ENCODE peak calls at places on chromosomes 3 and 15, in ten cellular contexts. B is CD4-positive, alpha-beta T cell; J is BE2C; X is endothelial cell; V is HFFc6; I is tibial nerve; M is glutamatergic neuron; U is dorsolateral prefrontal cortex; Q is mammary epithelial cell; N is natural killer cell. K is an unnamed sample.

GRCh38 chr15:38440353-38441129 is 13.4 kb upstream of the FAM98B start:
- DNase-seq in B (peak; percentile 20), J (peak; percentile 77), X (peak; percentile 59), V (peak; percentile 32), I (peak; percentile 26), M (peak; percentile 29), U (no peak), Q (peak; percentile 46), N (peak; percentile 29), K (peak; percentile 57)

GRCh38 chr3:187807086-187807862 is 62.0 kb upstream of the BCL6 start:
- DNase-seq in B (no peak), J (no peak), X (no peak), V (peak; percentile 74), I (no peak), M (no peak), U (no peak), Q (peak; percentile 85), N (no peak), K (peak; percentile 26)

GRCh38 chr15:79009388-79009787 is 64.5 kb upstream of the CTSH start:
- DNase-seq in B (no peak), J (no peak), X (no peak), V (no peak), I (no peak), M (no peak), U (no peak), Q (no peak), N (no peak), K (no peak)

GRCh38 chr15:66288796-66289195 is 4.6 kb upstream of the DIS3L start:
- DNase-seq in B (no peak), J (no peak), X (no peak), V (no peak), I (no peak), M (no peak), U (no peak), Q (no peak), N (no peak), K (no peak)

GRCh38 chr3:70933105-70933810 is 620.8 kb upstream of the MDFIC2 start:
- DNase-seq in B (no peak), J (no peak), X (no peak), V (no peak), I (no peak), M (no peak), U (no peak), Q (peak; percentile 4), N (no peak), K (no peak)

GRCh38 chr15:76994496-76994895 is 430 bp upstream of the PSTPIP1 start:
- DNase-seq in B (no peak), J (no peak), X (no peak), V (no peak), I (no peak), M (no peak), U (no peak), Q (no peak), N (no peak), K (no peak)

GRCh38 chr3:86175051-86175536 is 815.9 kb downstream of the VGLL3 start:
- DNase-seq in B (no peak), J (no peak), X (no peak), V (no peak), I (no peak), M (no peak), U (no peak), Q (no peak), N (no peak), K (no peak)

GRCh38 chr3:131543714-131544113 is 40.9 kb upstream of the MRPL3 start:
- DNase-seq in B (no peak), J (peak; percentile 76), X (no peak), V (peak; percentile 85), I (peak; percentile 27), M (no peak), U (no peak), Q (peak; percentile 49), N (no peak), K (peak; percentile 38)

GRCh38 chr3:182738583-182739514 is 54.5 kb upstream of the ATP11B start:
- DNase-seq in B (no peak), J (no peak), X (no peak), V (no peak), I (no peak), M (no peak), U (no peak), Q (peak; percentile 95), N (no peak), K (peak; percentile 71)

GRCh38 chr3:133506215-133506901 is 67.1 kb upstream of the CDV3 start:
- DNase-seq in B (no peak), J (no peak), X (no peak), V (no peak), I (peak; percentile 8), M (no peak), U (no peak), Q (no peak), N (no peak), K (no peak)

GRCh38 chr15:99613887-99614642 is 48.3 kb downstream of the MEF2A start:
- DNase-seq in B (no peak), J (no peak), X (no peak), V (peak; percentile 19), I (no peak), M (no peak), U (no peak), Q (peak; percentile 20), N (no peak), K (peak; percentile 14)
- TF ChIP-seq CTCF in B (no peak), J (no peak), X (no peak), V (no peak), I (no peak), M (no peak), U (no peak), Q (no peak), N (no peak), K (no peak)

GRCh38 chr3:196947860-196948441 is 5.6 kb upstream of the NCBP2 start:
- DNase-seq in B (no peak), J (no peak), X (no peak), V (no peak), I (no peak), M (no peak), U (no peak), Q (no peak), N (no peak), K (no peak)

GRCh38 chr3:196948442-196949365 is 6.4 kb upstream of the NCBP2 start:
- DNase-seq in B (no peak), J (peak; percentile 47), X (no peak), V (no peak), I (no peak), M (peak; percentile 45), U (no peak), Q (no peak), N (no peak), K (no peak)

GRCh38 chr3:196949750-196950149 is 7.4 kb upstream of the NCBP2 start:
- DNase-seq in B (no peak), J (no peak), X (no peak), V (no peak), I (no peak), M (no peak), U (no peak), Q (no peak), N (no peak), K (no peak)

GRCh38 chr3:196951371-196951770 is 9.0 kb upstream of the NCBP2 start:
- DNase-seq in B (no peak), J (no peak), X (no peak), V (no peak), I (no peak), M (no peak), U (no peak), Q (no peak), N (no peak), K (no peak)

GRCh38 chr3:196947136-196947859 is 5.0 kb upstream of the NCBP2 start:
- DNase-seq in B (no peak), J (no peak), X (no peak), V (no peak), I (no peak), M (no peak), U (no peak), Q (no peak), N (no peak), K (no peak)
- TF ChIP-seq CTCF in B (no peak), J (peak; percentile 24), X (no peak), V (peak; percentile 49), I (no peak), M (no peak), U (no peak), Q (peak; percentile 11), N (no peak), K (no peak)

GRCh38 chr15:84879088-84879780 is 5.2 kb upstream of the SLC28A1 start:
- DNase-seq in B (no peak), J (no peak), X (no peak), V (no peak), I (no peak), M (no peak), U (no peak), Q (no peak), N (no peak), K (no peak)

GRCh38 chr15:84876269-84876668 is 8.2 kb upstream of the SLC28A1 start:
- DNase-seq in B (no peak), J (no peak), X (no peak), V (no peak), I (no peak), M (no peak), U (no peak), Q (no peak), N (no peak), K (no peak)

GRCh38 chr15:84880822-84881519 is 3.5 kb upstream of the SLC28A1 start:
- DNase-seq in B (no peak), J (no peak), X (no peak), V (no peak), I (no peak), M (no peak), U (no peak), Q (no peak), N (no peak), K (no peak)

GRCh38 chr15:84880007-84880406 is 4.5 kb upstream of the SLC28A1 start:
- DNase-seq in B (no peak), J (no peak), X (no peak), V (no peak), I (no peak), M (no peak), U (no peak), Q (no peak), N (no peak), K (no peak)

GRCh38 chr15:84878504-84878903 is 6.0 kb upstream of the SLC28A1 start:
- DNase-seq in B (peak; percentile 44), J (peak; percentile 61), X (peak; percentile 59), V (peak; percentile 30), I (peak; percentile 73), M (peak; percentile 73), U (peak; percentile 72), Q (peak; percentile 58), N (peak; percentile 45), K (peak; percentile 71)
- TF ChIP-seq CTCF in B (peak; percentile 40), J (peak; percentile 78), X (no peak), V (peak; percentile 76), I (peak; percentile 51), M (peak; percentile 56), U (peak; percentile 17), Q (peak; percentile 94), N (peak; percentile 29), K (no peak)

GRCh38 chr3:19063936-19064335 is 84.4 kb upstream of the KCNH8 start:
- DNase-seq in B (no peak), J (no peak), X (no peak), V (no peak), I (no peak), M (no peak), U (no peak), Q (no peak), N (no peak), K (no peak)

GRCh38 chr3:19060404-19060803 is 87.9 kb upstream of the KCNH8 start:
- DNase-seq in B (no peak), J (no peak), X (no peak), V (no peak), I (no peak), M (no peak), U (no peak), Q (no peak), N (no peak), K (no peak)

GRCh38 chr3:19070325-19070724 is 78.0 kb upstream of the KCNH8 start:
- DNase-seq in B (no peak), J (no peak), X (no peak), V (no peak), I (no peak), M (no peak), U (no peak), Q (no peak), N (no peak), K (peak; percentile 1)

GRCh38 chr3:19065027-19065426 is 83.3 kb upstream of the KCNH8 start:
- DNase-seq in B (no peak), J (peak; percentile 23), X (no peak), V (no peak), I (no peak), M (no peak), U (no peak), Q (no peak), N (no peak), K (no peak)
- TF ChIP-seq CTCF in B (peak; percentile 31), J (peak; percentile 65), X (no peak), V (no peak), I (peak; percentile 33), M (no peak), U (peak; percentile 45), Q (no peak), N (no peak), K (peak; percentile 32)

K was measured in RWPE1.